ENCODE peak calls at places on chromosomes 1 and 21, in six cellular contexts. Q is midbrain; F is stimulated activated CD4-positive, alpha-beta T cell treated with anti-CD3 and anti-CD28 coated beads, Interleukin-1b, Interleukin-23, amount 100 ng/mL, for 1 hour; N is M059J; W is NCI-H2227 treated with DMSO at 0.1 percent for 48 hours; C is nephron progenitor cell. P is an unnamed sample.

GRCh38 chr1:30176477-30176876 is 546.9 kb downstream of the MATN1 start:
- DNase-seq in F (no peak), Q (no peak), W (no peak), N (no peak), C (no peak), P (no peak)

GRCh38 chr1:182720465-182720864 is 36.1 kb upstream of the RGS8 start:
- DNase-seq in C (no peak), Q (no peak), N (no peak), W (no peak), F (no peak), P (no peak)

GRCh38 chr1:32273389-32274208 is 18.3 kb upstream of the HDAC1 start:
- DNase-seq in N (peak), Q (no peak), F (peak), W (no peak), C (no peak), P (peak)

GRCh38 chr1:93989601-93990000 is 80.4 kb upstream of the GCLM start:
- DNase-seq in N (no peak), Q (no peak), C (no peak), F (no peak), W (no peak), P (no peak)

GRCh38 chr1:246679211-246680177 is 44.7 kb upstream of the SCCPDH start:
- DNase-seq in Q (no peak), F (no peak), C (no peak), W (no peak), N (no peak), P (no peak)

GRCh38 chr21:42149656-42150457 is 69.1 kb upstream of the ABCG1 start:
- DNase-seq in Q (no peak), N (no peak), F (no peak), W (no peak), C (no peak), P (no peak)

GRCh38 chr1:83097715-83098613 is 901.0 kb downstream of the TTLL7 start:
- DNase-seq in Q (no peak), F (no peak), C (no peak), N (peak), W (no peak), P (no peak)

GRCh38 chr1:109979489-109980091 is 5.0 kb upstream of the AHCYL1 start:
- DNase-seq in N (peak), C (no peak), W (no peak), Q (no peak), F (no peak), P (no peak)

GRCh38 chr1:236039736-236040670 is 24.9 kb downstream of the NID1 start:
- DNase-seq in C (no peak), F (no peak), W (peak), Q (no peak), N (no peak), P (no peak)

GRCh38 chr1:60911980-60912692 is 170.2 kb upstream of the NFIA start:
- DNase-seq in Q (no peak), C (no peak), F (no peak), W (no peak), N (no peak), P (peak)

GRCh38 chr1:247177755-247178154 is 5.9 kb upstream of the ZNF124 start:
- DNase-seq in Q (no peak), W (no peak), F (no peak), C (no peak), N (no peak), P (no peak)

GRCh38 chr1:159918041-159918917 is 7.0 kb downstream of the TAGLN2 start:
- DNase-seq in N (no peak), W (no peak), F (no peak), C (no peak), Q (no peak), P (no peak)

GRCh38 chr1:22111620-22112019 is 31.3 kb downstream of the WNT4 start:
- DNase-seq in W (no peak), C (no peak), N (peak), F (no peak), Q (no peak), P (no peak)

GRCh38 chr1:227894306-227894721 is 53.4 kb downstream of the WNT9A start:
- DNase-seq in Q (no peak), F (no peak), W (no peak), C (no peak), N (no peak), P (no peak)

GRCh38 chr1:117116784-117117130 is 4.8 kb downstream of the TRIM45 start:
- DNase-seq in Q (no peak), N (no peak), C (no peak), F (no peak), W (no peak), P (no peak)

GRCh38 chr1:2981388-2981787 is 39.9 kb upstream of the ACTRT2 start:
- DNase-seq in C (no peak), W (no peak), Q (no peak), F (no peak), N (no peak), P (no peak)

GRCh38 chr1:170807432-170807831 is 127.9 kb upstream of the MROH9 start:
- DNase-seq in C (no peak), N (peak), Q (no peak), W (no peak), F (no peak), P (no peak)

GRCh38 chr1:42680921-42681683 is 1.1 kb upstream of the YBX1 start:
- DNase-seq in W (peak), C (no peak), N (peak), F (no peak), Q (no peak), P (no peak)

GRCh38 chr1:232223309-232223708 is 406.6 kb downstream of the SIPA1L2 start:
- DNase-seq in N (no peak), Q (no peak), C (no peak), F (no peak), W (no peak), P (no peak)

GRCh38 chr1:30915491-30916230 is 7.1 kb upstream of the SDC3 start:
- DNase-seq in C (no peak), W (no peak), N (no peak), Q (no peak), F (no peak), P (no peak)

GRCh38 chr1:44031900-44032817 is 897 bp upstream of the SLC6A9 start:
- DNase-seq in Q (no peak), W (no peak), F (no peak), N (no peak), C (no peak), P (no peak)

GRCh38 chr21:29377266-29377665 is 78.5 kb downstream of the BACH1 start:
- DNase-seq in C (no peak), W (no peak), N (no peak), Q (no peak), F (no peak), P (no peak)

GRCh38 chr1:194342484-194343262 is 1156.3 kb upstream of the B3GALT2 start:
- DNase-seq in Q (no peak), F (no peak), N (no peak), W (no peak), C (peak), P (peak)

GRCh38 chr1:30525980-30526651 is 197.3 kb downstream of the MATN1 start:
- DNase-seq in C (peak), F (no peak), W (no peak), N (peak), Q (no peak), P (peak)

GRCh38 chr21:25862596-25862995 is 127.8 kb downstream of the GABPA start:
- DNase-seq in C (peak), Q (no peak), N (peak), W (no peak), F (no peak), P (peak)

GRCh38 chr1:100883963-100884362 is 10.7 kb downstream of the EXTL2 start:
- DNase-seq in W (peak), Q (no peak), F (no peak), N (peak), C (no peak), P (no peak)

GRCh38 chr21:14491269-14491681 is 54.8 kb downstream of the SAMSN1 start:
- DNase-seq in Q (no peak), C (no peak), F (no peak), W (no peak), N (no peak), P (no peak)

GRCh38 chr1:39738622-39739366 is at the start of gene PPIE:
- DNase-seq in C (peak), N (peak), F (peak), W (peak), Q (peak), P (peak)

P was measured in iPS-NIHi11.